ENCODE peak calls at places on chromosomes 16 and 17, in nine cellular contexts. Y is AG04449, E is HCT116, T is adrenal gland, R is tibial nerve, V is SK-N-SH, W is endodermal cell, I is K562, F is HL-60. Z is an unnamed sample.
A peak's percentile ranks its signal among the peaks of the same experiment; 100 is the strongest.

GRCh38 chr17:63843387-63844292 is 1.2 kb upstream of the SMARCD2 start:
- DNase-seq in F (peak; percentile 89), V (no peak), T (peak; percentile 43), Y (no peak), I (peak; percentile 52), W (no peak), R (peak; percentile 38), E (peak; percentile 40), Z (no peak)

GRCh38 chr16:89330177-89330856 is 112.8 kb downstream of the ZNF778 start:
- DNase-seq in Y (no peak), R (no peak), T (peak; percentile 10), F (no peak), E (peak; percentile 92), V (no peak), W (peak; percentile 75), I (no peak), Z (no peak)

GRCh38 chr17:33864758-33865229 is 390.3 kb upstream of the CCL2 start:
- DNase-seq in W (no peak), R (no peak), Y (no peak), F (no peak), I (no peak), T (no peak), V (peak; percentile 69), E (no peak), Z (peak; percentile 75)

GRCh38 chr17:51029142-51029541 is 91.5 kb downstream of the SPAG9 start:
- DNase-seq in T (no peak), I (no peak), E (no peak), W (no peak), R (no peak), V (no peak), Y (no peak), F (no peak), Z (no peak)

GRCh38 chr17:50052822-50053653 is 2.9 kb upstream of the ITGA3 start:
- DNase-seq in R (no peak), V (peak; percentile 56), I (peak; percentile 24), T (peak; percentile 72), W (no peak), E (no peak), F (no peak), Y (no peak), Z (no peak)

GRCh38 chr17:75830168-75831031 is 13.8 kb downstream of the UNC13D start:
- DNase-seq in E (no peak), W (peak; percentile 96), V (peak; percentile 88), R (no peak), F (no peak), I (no peak), Y (no peak), T (no peak), Z (peak; percentile 56)

GRCh38 chr16:12081048-12081404 is 104.5 kb downstream of the SNX29 start:
- DNase-seq in W (no peak), E (no peak), T (no peak), Y (no peak), F (no peak), V (no peak), I (no peak), R (no peak), Z (no peak)

GRCh38 chr16:85348921-85349334 is 236.7 kb upstream of the CIBAR2 start:
- DNase-seq in E (no peak), T (no peak), R (no peak), F (no peak), Y (no peak), V (peak; percentile 86), I (no peak), W (peak; percentile 26), Z (peak; percentile 71)

GRCh38 chr17:7235693-7236665 is 1.7 kb upstream of the DVL2 start:
- DNase-seq in V (no peak), T (peak; percentile 73), Y (no peak), E (no peak), R (no peak), F (no peak), I (peak; percentile 71), W (no peak), Z (no peak)

GRCh38 chr16:81116285-81116684 is 20.1 kb upstream of the GCSH start:
- DNase-seq in R (no peak), F (no peak), Y (no peak), T (no peak), E (no peak), W (no peak), V (no peak), I (no peak), Z (no peak)

GRCh38 chr16:83989300-83989699 is 21.3 kb downstream of the NECAB2 start:
- DNase-seq in F (no peak), T (no peak), R (no peak), I (no peak), Y (no peak), W (no peak), V (peak; percentile 72), E (no peak), Z (peak; percentile 62)

GRCh38 chr17:16997514-16998429 is 25.9 kb upstream of the TNFRSF13B start:
- DNase-seq in I (no peak), W (no peak), T (no peak), R (no peak), V (peak; percentile 80), F (peak; percentile 76), E (no peak), Y (no peak), Z (no peak)

GRCh38 chr17:43917348-43918025 is 10.2 kb upstream of the MPP2 start:
- DNase-seq in V (no peak), T (peak; percentile 30), R (peak; percentile 36), Y (no peak), F (peak; percentile 21), I (peak; percentile 65), W (peak; percentile 92), E (no peak), Z (no peak)

GRCh38 chr17:3043737-3044365 is 19.6 kb downstream of the OR1D5 start:
- DNase-seq in I (peak; percentile 34), V (no peak), R (no peak), W (peak; percentile 83), F (peak; percentile 35), E (no peak), T (no peak), Y (no peak), Z (peak; percentile 44)

GRCh38 chr16:87267566-87267965 is 49.6 kb downstream of the C16orf95 start:
- DNase-seq in E (no peak), T (no peak), F (no peak), I (no peak), W (no peak), V (no peak), Y (no peak), R (no peak), Z (no peak)

GRCh38 chr16:6600167-6600566 is 732.5 kb upstream of the RBFOX1 start:
- DNase-seq in R (no peak), Y (no peak), F (no peak), E (no peak), W (no peak), T (no peak), V (peak; percentile 5), I (no peak), Z (no peak)

GRCh38 chr16:54194008-54194731 is 92.4 kb downstream of the IRX3 start:
- DNase-seq in I (no peak), T (peak; percentile 30), R (peak; percentile 50), V (no peak), W (no peak), E (no peak), F (no peak), Y (no peak), Z (peak; percentile 61)

DNA sequence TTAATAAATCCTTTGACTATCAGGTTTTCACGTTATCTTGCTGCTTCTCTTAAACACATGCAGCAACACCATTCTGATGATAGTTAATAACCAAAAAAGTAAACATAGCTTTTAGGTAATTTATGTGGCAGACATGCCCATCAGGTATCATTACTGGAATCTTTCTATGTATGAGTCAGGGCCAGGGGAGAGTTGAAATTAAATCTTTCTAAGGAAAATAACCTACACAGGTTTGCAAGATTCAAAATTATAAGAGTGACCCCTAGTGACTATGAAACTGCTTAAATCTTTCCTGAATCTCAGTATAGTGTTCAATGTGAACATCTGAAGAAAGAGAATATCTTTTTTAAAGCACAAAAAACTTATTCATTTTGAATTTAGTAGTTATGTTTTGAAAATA is 666.6 kb downstream of the CDH11 start:
- DNase-seq in I (no peak), E (no peak), T (no peak), R (no peak), Y (no peak), F (no peak), V (no peak), W (no peak), Z (no peak)
- TF ChIP-seq CTCF in I (no peak), E (no peak), T (no peak), R (no peak), Y (peak; percentile 5), F (no peak), V (peak; percentile 60), W (no peak), Z (peak; percentile 28)

GRCh38 chr16:50697881-50698767 is 4.7 kb downstream of the NOD2 start:
- DNase-seq in T (peak; percentile 63), W (peak; percentile 40), Y (no peak), F (no peak), E (no peak), R (no peak), I (no peak), V (no peak), Z (no peak)

GRCh38 chr16:50696575-50697420 is 3.4 kb downstream of the NOD2 start:
- DNase-seq in R (peak; percentile 81), Y (no peak), T (peak; percentile 82), F (peak; percentile 86), W (peak; percentile 39), I (peak; percentile 73), V (no peak), E (peak; percentile 81), Z (peak; percentile 71)

GRCh38 chr16:50695017-50696000 is 1.9 kb downstream of the NOD2 start:
- DNase-seq in I (no peak), Y (no peak), E (no peak), R (no peak), T (peak; percentile 49), W (peak; percentile 18), F (peak; percentile 83), V (no peak), Z (no peak)

GRCh38 chr16:50696126-50696525 is 2.7 kb downstream of the NOD2 start:
- DNase-seq in F (no peak), T (no peak), R (no peak), E (no peak), I (no peak), Y (no peak), V (no peak), W (peak; percentile 37), Z (no peak)

DNA sequence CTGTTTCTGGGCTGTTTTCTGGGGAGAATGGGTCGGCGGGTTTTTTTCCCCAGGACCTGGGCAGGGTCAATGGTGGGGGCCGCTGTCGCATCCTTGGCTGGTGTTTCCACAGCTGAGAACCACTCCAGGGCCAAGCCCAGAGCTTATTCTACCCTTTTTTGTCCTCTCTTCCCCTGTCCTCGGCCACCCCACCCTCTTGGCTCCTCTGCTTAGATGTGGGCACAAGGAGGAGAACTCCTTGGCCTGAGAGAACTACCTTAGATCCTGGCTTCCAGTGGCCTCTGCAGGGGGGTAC is 4.0 kb downstream of the NOD2 start:
- DNase-seq in F (no peak), E (no peak), I (no peak), Y (no peak), T (no peak), V (no peak), R (no peak), W (no peak), Z (no peak)
- H3K4me3 ChIP-seq in F (no peak overlapping the region), E (no peak overlapping the region), I (no peak overlapping the region), Y (no peak overlapping the region), T (no peak overlapping the region), V (no peak overlapping the region), R (no peak overlapping the region), W (no peak overlapping the region), Z (no peak overlapping the region)

GRCh38 chr17:30203471-30203981 is 32.0 kb downstream of the SLC6A4 start:
- DNase-seq in W (peak; percentile 85), I (peak; percentile 67), V (peak; percentile 1), T (no peak), Y (no peak), E (no peak), F (no peak), R (no peak), Z (no peak)
- TF ChIP-seq CTCF in W (peak; percentile 69), I (peak; percentile 49), V (no peak), T (no peak), Y (no peak), E (peak; percentile 20), F (no peak), R (no peak), Z (no peak)

GRCh38 chr17:78378225-78379133 is at the start of gene PGS1:
- DNase-seq in Y (no peak), F (peak; percentile 75), E (peak; percentile 49), I (peak; percentile 86), T (peak; percentile 76), V (peak; percentile 97), R (peak; percentile 74), W (peak; percentile 94), Z (peak; percentile 86)
- H3K4me3 ChIP-seq in Y (peak within 1 kb of the TSS; percentile 81), F (peak within 1 kb of the TSS; percentile 96), E (peak within 1 kb of the TSS; percentile 86), I (peak within 1 kb of the TSS; percentile 92), T (peak within 1 kb of the TSS; percentile 73), V (peak within 1 kb of the TSS; percentile 88), R (peak within 1 kb of the TSS; percentile 82), W (peak within 1 kb of the TSS; percentile 94), Z (peak within 1 kb of the TSS; percentile 98)

Z was measured in BE2C.